ENCODE peak calls at places on chromosome 6, in five cellular contexts. O is GM12878, J is HepG2, Y is H1, E is HEK293T. D is an unnamed sample.

GRCh38 chr6:27096834-27097511 is 150.5 kb upstream of the PRSS16 start:
- DNase-seq in Y (peak), J (no peak), O (no peak), E (peak), D (peak)

GRCh38 chr6:14216931-14217684 is 99.5 kb downstream of the CD83 start:
- DNase-seq in E (no peak), J (no peak), O (no peak), Y (no peak), D (no peak)

GRCh38 chr6:155519339-155519738 is 63.7 kb upstream of the NOX3 start:
- DNase-seq in Y (no peak), J (peak), E (no peak), O (no peak), D (no peak)

GRCh38 chr6:108020438-108021116 is 54.0 kb downstream of the OSTM1 start:
- DNase-seq in Y (no peak), J (no peak), E (no peak), O (no peak), D (no peak)

GRCh38 chr6:158046201-158047119 is 64.8 kb downstream of the SYNJ2 start:
- DNase-seq in J (no peak), O (no peak), Y (no peak), E (no peak), D (no peak)

GRCh38 chr6:57242505-57242904 is 20.4 kb upstream of the RAB23 start:
- DNase-seq in Y (no peak), O (no peak), J (peak), E (peak), D (no peak)

GRCh38 chr6:2858678-2859324 is 17.1 kb upstream of the SERPINB1 start:
- DNase-seq in E (no peak), O (no peak), Y (no peak), J (no peak), D (no peak)

GRCh38 chr6:31396422-31397152 is 6.8 kb upstream of the MICA start:
- DNase-seq in J (peak), E (peak), Y (peak), O (no peak), D (peak)

GRCh38 chr6:137188855-137189254 is 15.4 kb upstream of the IL22RA2 start:
- DNase-seq in O (no peak), J (peak), E (no peak), Y (no peak), D (peak)

GRCh38 chr6:47034919-47035318 is 7.2 kb downstream of the ADGRF1 start:
- DNase-seq in J (no peak), Y (no peak), O (no peak), E (peak), D (no peak)

GRCh38 chr6:27541212-27541931 is 68.5 kb upstream of the ZNF184 start:
- DNase-seq in Y (peak), J (peak), E (peak), O (no peak), D (no peak)

GRCh38 chr6:163729127-163729872 is 314.8 kb downstream of the QKI start:
- DNase-seq in J (no peak), O (no peak), Y (no peak), E (no peak), D (no peak)

GRCh38 chr6:112839525-112839961 is 492.4 kb downstream of the RFPL4B start:
- DNase-seq in E (no peak), O (no peak), J (no peak), Y (no peak), D (no peak)

GRCh38 chr6:1686117-1687098 is 76.7 kb downstream of the FOXC1 start:
- DNase-seq in E (no peak), J (no peak), Y (no peak), O (no peak), D (no peak)

GRCh38 chr6:170020041-170020583 is 268.7 kb downstream of the ERMARD start:
- DNase-seq in J (no peak), E (no peak), Y (no peak), O (no peak), D (no peak)

GRCh38 chr6:170146640-170147039 is 144.2 kb downstream of the DLL1 start:
- DNase-seq in J (no peak), Y (no peak), O (no peak), E (no peak), D (no peak)

GRCh38 chr6:4322846-4323309 is 187.5 kb upstream of the ECI2 start:
- DNase-seq in O (no peak), J (no peak), Y (no peak), E (no peak), D (no peak)

GRCh38 chr6:16430661-16431089 is 192.3 kb downstream of the GMPR start:
- DNase-seq in Y (no peak), O (no peak), J (peak), E (no peak), D (no peak)

GRCh38 chr6:104606361-104606760 is 253.4 kb downstream of the HACE1 start:
- DNase-seq in J (no peak), O (no peak), Y (no peak), E (no peak), D (no peak)

GRCh38 chr6:51057296-51057695 is 238.6 kb downstream of the TFAP2B start:
- DNase-seq in J (no peak), E (no peak), Y (no peak), O (no peak), D (no peak)
- TF ChIP-seq SUZ12 in J (no peak), E (no peak), Y (no peak), O (no peak), D (no peak)

DNA sequence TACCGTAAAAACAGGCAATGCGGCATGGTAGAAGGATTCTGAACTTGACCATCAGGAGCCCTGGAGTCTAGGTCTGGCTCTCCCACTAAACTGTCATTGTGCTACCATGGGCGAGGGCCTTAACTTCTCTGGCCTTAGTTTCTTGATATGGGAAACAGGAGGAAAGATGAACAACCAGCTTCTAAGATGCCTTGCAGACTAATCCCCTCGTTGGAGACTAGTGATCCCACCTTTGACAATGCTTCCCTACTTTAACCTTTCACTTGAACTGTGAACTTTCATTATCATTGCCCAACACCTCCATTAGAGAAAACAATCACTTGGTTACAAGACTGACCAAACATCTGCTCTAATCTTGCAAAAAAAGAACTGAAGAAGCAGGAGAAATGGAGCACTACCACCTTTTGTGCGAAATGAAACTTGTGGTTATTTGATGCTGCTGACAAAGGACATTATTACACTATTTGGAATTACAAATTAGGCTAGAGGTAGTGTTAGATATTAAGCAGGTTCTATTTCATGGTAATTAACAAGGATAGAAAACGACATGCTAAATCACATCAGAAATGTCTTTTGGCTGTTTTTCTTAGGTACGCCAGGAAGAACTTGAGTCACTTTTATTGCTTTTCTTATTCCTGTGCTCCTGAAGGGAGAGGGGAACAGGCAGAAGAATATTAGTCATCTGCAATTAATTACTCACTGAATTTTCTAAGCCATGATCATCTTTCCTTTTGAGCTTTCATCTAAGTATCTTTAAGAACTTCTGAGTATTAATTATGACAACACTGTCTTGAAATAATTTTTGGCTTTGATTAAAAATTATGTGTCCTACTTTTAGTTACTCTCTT is 39.1 kb upstream of the ARHGAP18 start:
- DNase-seq in O (no peak), J (no peak), E (no peak), Y (no peak), D (no peak)
- TF ChIP-seq SUZ12 in O (no peak), J (no peak), E (no peak), Y (no peak), D (no peak)

GRCh38 chr6:144310761-144311160 is 25.6 kb downstream of the UTRN start:
- DNase-seq in J (no peak), O (no peak), Y (no peak), E (no peak), D (no peak)
- TF ChIP-seq SUZ12 in J (no peak), O (no peak), Y (no peak), E (no peak), D (no peak)

DNA sequence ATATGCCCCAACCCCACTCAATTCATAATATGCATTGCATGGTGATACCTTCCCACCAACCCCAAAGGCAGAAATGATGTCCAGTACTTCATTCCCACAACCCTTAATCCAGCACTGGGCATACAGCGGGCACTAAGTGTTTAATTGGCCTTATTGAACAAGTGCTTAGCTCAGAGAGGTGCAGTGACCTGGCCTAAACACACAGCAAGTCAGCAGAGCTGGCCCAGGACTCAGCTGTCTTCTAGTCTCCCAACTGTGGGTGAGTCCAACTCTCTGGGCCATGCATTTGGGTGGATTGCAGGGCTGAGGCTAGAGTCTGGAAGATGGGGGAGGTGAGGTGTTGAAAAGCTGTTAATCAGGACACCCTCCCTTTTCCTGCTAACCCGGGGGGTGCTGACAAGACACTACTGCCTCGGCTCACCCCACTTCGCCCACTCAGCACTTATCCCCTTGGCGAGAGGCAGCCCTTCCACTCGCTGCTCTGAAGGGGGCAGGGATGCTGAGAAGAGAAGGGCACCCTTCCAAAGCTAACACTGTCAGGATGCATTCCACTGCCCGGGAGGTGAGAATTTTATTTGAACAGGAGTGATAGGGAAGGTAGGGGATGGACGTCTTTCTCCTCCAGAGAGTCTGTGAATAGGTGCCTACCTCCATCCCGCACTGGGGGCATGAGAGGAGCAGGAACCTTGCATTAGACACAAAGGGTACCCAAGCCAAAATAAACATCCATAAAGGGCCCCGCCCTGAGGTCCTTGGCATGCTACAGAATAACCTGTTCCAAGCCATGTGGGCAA is 14.2 kb downstream of the KCNK5 start:
- DNase-seq in E (no peak), O (no peak), Y (no peak), J (no peak), D (no peak)
- TF ChIP-seq SUZ12 in E (no peak), O (no peak), Y (no peak), J (no peak), D (no peak)

GRCh38 chr6:117194978-117195377 is 70.4 kb upstream of the VGLL2 start:
- DNase-seq in E (no peak), Y (no peak), J (no peak), O (no peak), D (no peak)
- TF ChIP-seq SUZ12 in E (no peak), Y (no peak), J (no peak), O (no peak), D (no peak)

DNA sequence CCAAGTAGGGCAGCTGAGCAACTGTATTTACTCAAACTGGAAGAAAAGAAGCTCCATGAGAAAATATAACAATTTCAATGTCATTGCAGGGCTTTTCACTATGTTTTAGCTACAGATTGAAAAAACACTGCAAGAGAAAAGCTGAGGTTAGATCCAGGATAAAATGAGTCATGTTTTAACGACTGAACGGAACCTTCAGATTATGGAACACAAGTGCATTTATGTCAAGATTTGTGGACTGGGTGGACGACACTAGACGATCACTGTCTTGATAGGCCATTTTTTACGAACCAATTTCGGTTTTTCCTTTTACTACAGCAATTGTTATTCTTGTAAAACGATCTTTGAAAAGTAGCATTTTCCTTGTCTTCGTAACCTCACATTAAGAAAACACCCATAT is 294.4 kb upstream of the TCF21 start:
- DNase-seq in Y (no peak), J (no peak), E (no peak), O (no peak), D (no peak)
- TF ChIP-seq SUZ12 in Y (no peak), J (no peak), E (no peak), O (no peak), D (no peak)